ENCODE peak calls at places on chromosomes 4 and X, in five cellular contexts. W is SK-N-SH, O is PC-3, K is heart left ventricle, A is tibial artery. J is an unnamed sample.

GRCh38 chr4:141465151-141465550 is 171.2 kb upstream of the IL15 start:
- DNase-seq in O (no peak), A (no peak), K (no peak), W (peak), J (no peak)

GRCh38 chrX:151692825-151693224 is 2.4 kb upstream of the PRRG3 start:
- DNase-seq in K (no peak), W (no peak), A (no peak), O (no peak), J (no peak)

GRCh38 chrX:67353651-67354370 is 190.0 kb upstream of the AR start:
- DNase-seq in O (no peak), A (no peak), W (no peak), K (no peak), J (no peak)

GRCh38 chr4:138910201-138910913 is 105.2 kb upstream of the NOCT start:
- DNase-seq in W (peak), O (peak), A (no peak), K (no peak), J (peak)

GRCh38 chr4:5885733-5886132 is 7.2 kb downstream of the CRMP1 start:
- DNase-seq in O (no peak), A (no peak), W (no peak), K (no peak), J (no peak)

GRCh38 chr4:3422241-3422801 is 19.4 kb upstream of the HGFAC start:
- DNase-seq in K (no peak), W (no peak), O (no peak), A (no peak), J (no peak)

GRCh38 chr4:145698507-145698906 is 18.6 kb downstream of the C4orf51 start:
- DNase-seq in K (no peak), W (no peak), A (no peak), O (no peak), J (no peak)

GRCh38 chr4:70651864-70652506 is 14.3 kb downstream of the JCHAIN start:
- DNase-seq in A (no peak), W (peak), O (peak), K (no peak), J (no peak)

GRCh38 chrX:41922694-41923171 is 621 bp downstream of the CASK start:
- DNase-seq in O (peak), K (peak), W (peak), A (no peak), J (no peak)

DNA sequence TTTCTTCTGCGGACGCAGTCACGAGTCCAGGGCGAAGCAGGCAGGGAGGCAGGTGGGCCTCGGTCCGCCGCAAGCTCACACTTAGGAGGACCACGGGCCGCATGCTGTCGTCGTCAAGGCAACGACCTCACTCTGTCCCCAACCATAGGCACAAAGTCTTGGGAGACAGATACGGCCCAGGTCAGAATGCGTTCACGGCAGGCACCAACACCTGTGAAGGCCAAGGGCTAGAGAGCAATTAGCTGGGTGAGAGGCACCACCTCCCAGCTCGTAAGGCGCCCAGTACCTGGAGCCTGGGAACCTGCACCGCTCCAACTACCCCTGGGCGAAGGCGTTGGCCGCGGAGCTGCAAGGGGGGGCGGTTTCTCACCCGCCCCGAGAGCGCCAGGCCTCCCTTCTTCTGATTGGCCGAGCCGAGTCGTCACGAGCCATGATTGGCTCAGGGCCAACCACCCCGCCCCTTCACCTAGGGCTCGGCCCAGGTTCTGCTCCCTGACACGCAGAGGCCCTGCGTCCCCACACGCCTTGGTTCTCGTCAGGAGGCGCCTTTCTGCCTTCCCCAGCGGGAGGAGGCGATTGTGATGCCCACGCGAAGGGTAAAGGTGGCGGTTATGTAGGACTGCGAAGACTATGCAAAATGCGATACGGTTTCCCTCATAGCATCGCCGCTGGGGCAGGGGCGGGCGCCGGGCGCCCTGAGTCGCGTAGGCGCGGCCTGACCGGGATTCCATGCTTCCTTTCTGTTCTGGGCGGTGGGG is at the start of gene CDKL2:
- DNase-seq in K (peak), A (peak), W (peak), O (peak), J (peak)
- H3K27ac ChIP-seq in K (no peak), A (peak), W (peak), O (no peak), J (no peak)

DNA sequence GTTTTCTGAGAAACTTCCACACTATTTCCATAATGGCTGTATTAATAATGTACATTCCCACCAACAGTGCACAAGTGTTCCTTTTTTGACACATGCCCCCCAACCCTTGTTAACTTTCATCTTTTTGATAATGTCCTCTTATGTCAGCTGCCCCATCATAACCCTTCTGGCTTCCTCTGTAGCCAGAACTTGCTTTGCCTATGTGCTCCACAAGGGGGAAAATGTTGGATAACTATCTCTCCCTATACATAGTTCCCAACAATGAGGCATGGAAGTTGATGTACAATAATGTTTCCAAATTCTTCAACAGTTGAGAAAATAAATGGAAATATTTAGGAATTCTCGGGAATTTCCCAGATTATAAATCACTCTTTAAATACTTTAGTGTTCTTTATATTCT is 142.9 kb downstream of the ASB9 start:
- DNase-seq in O (peak), K (no peak), A (no peak), W (no peak), J (no peak)
- TF ChIP-seq CTCF in O (peak), K (no peak), A (no peak), W (peak), J (peak)

GRCh38 chrX:74536142-74537010 is 78.0 kb downstream of the RLIM start:
- DNase-seq in W (peak), K (peak), O (peak), A (peak), J (peak)
- H3K4me3 ChIP-seq in W (peak), K (peak), O (peak), A (peak), J (peak)

GRCh38 chr4:72895408-72895807 is 174.1 kb downstream of the COX18 start:
- DNase-seq in O (no peak), A (no peak), W (no peak), K (no peak), J (no peak)
- H3K27ac ChIP-seq in O (no peak), A (peak), W (no peak), K (peak), J (no peak)